ENCODE peak calls at places on chromosomes 7 and 10, in seven cellular contexts. One of them, this sample, is unnamed.

GRCh38 chr7:111051832-111052231 is 39.1 kb upstream of the LRRN3 start:
- DNase-seq in AG10803: no peak
- DNase-seq in cardiac muscle cell: no peak
- DNase-seq in colonic mucosa: no peak
- DNase-seq in endothelial cell: no peak
- DNase-seq in coronary artery: no peak
- DNase-seq in B cell: no peak
- DNase-seq in this sample: no peak

GRCh38 chr10:22475857-22476600 is 130.7 kb downstream of the SPAG6 start:
- DNase-seq in AG10803: no peak
- DNase-seq in B cell: peak; percentile 52
- DNase-seq in endothelial cell: peak; percentile 31
- DNase-seq in colonic mucosa: no peak
- DNase-seq in coronary artery: no peak
- DNase-seq in cardiac muscle cell: peak; percentile 47
- DNase-seq in this sample: peak; percentile 54

GRCh38 chr10:58585425-58585824 is 72.8 kb downstream of the BICC1 start:
- DNase-seq in cardiac muscle cell: no peak
- DNase-seq in endothelial cell: no peak
- DNase-seq in colonic mucosa: no peak
- DNase-seq in AG10803: no peak
- DNase-seq in B cell: no peak
- DNase-seq in coronary artery: no peak
- DNase-seq in this sample: no peak

GRCh38 chr7:69395072-69395714 is 203.1 kb upstream of the AUTS2 start:
- DNase-seq in cardiac muscle cell: no peak
- DNase-seq in AG10803: peak; percentile 97
- DNase-seq in B cell: no peak
- DNase-seq in endothelial cell: no peak
- DNase-seq in coronary artery: no peak
- DNase-seq in colonic mucosa: no peak
- DNase-seq in this sample: no peak

GRCh38 chr10:33638401-33638800 is 303.9 kb upstream of the NRP1 start:
- DNase-seq in B cell: no peak
- DNase-seq in AG10803: no peak
- DNase-seq in coronary artery: no peak
- DNase-seq in endothelial cell: no peak
- DNase-seq in colonic mucosa: no peak
- DNase-seq in cardiac muscle cell: no peak
- DNase-seq in this sample: no peak

GRCh38 chr7:18356195-18356645 is 139.3 kb upstream of the HDAC9 start:
- DNase-seq in colonic mucosa: no peak
- DNase-seq in coronary artery: no peak
- DNase-seq in endothelial cell: no peak
- DNase-seq in cardiac muscle cell: peak; percentile 28
- DNase-seq in AG10803: peak; percentile 48
- DNase-seq in B cell: peak; percentile 56
- DNase-seq in this sample: peak; percentile 31

GRCh38 chr10:32795598-32796183 is 162.3 kb downstream of the ITGB1 start:
- DNase-seq in colonic mucosa: no peak
- DNase-seq in cardiac muscle cell: peak; percentile 44
- DNase-seq in B cell: peak; percentile 47
- DNase-seq in AG10803: peak; percentile 34
- DNase-seq in coronary artery: no peak
- DNase-seq in endothelial cell: no peak
- DNase-seq in this sample: peak; percentile 18

GRCh38 chr7:131183611-131184119 is 144.0 kb upstream of the MKLN1 start:
- DNase-seq in cardiac muscle cell: no peak
- DNase-seq in endothelial cell: no peak
- DNase-seq in colonic mucosa: no peak
- DNase-seq in AG10803: peak; percentile 49
- DNase-seq in B cell: no peak
- DNase-seq in coronary artery: no peak
- DNase-seq in this sample: no peak

GRCh38 chr7:80884511-80885195 is 34.2 kb downstream of the SEMA3C start:
- DNase-seq in B cell: no peak
- DNase-seq in AG10803: peak; percentile 52
- DNase-seq in endothelial cell: no peak
- DNase-seq in colonic mucosa: no peak
- DNase-seq in coronary artery: no peak
- DNase-seq in cardiac muscle cell: no peak
- DNase-seq in this sample: no peak

GRCh38 chr7:74029094-74029785 is 1.3 kb downstream of the ELN start:
- DNase-seq in endothelial cell: no peak
- DNase-seq in coronary artery: peak; percentile 79
- DNase-seq in cardiac muscle cell: no peak
- DNase-seq in B cell: no peak
- DNase-seq in colonic mucosa: no peak
- DNase-seq in AG10803: no peak
- DNase-seq in this sample: no peak

GRCh38 chr7:85840532-85840931 is 653.7 kb upstream of the SEMA3D start:
- DNase-seq in B cell: no peak
- DNase-seq in colonic mucosa: no peak
- DNase-seq in cardiac muscle cell: no peak
- DNase-seq in coronary artery: no peak
- DNase-seq in endothelial cell: no peak
- DNase-seq in AG10803: peak; percentile 25
- DNase-seq in this sample: no peak

GRCh38 chr7:76073335-76073990 is 25.6 kb downstream of the MDH2 start:
- DNase-seq in coronary artery: no peak
- DNase-seq in AG10803: no peak
- DNase-seq in cardiac muscle cell: no peak
- DNase-seq in B cell: no peak
- DNase-seq in colonic mucosa: no peak
- DNase-seq in endothelial cell: peak; percentile 36
- DNase-seq in this sample: no peak

GRCh38 chr7:99170065-99170729 is 26.3 kb upstream of the SMURF1 start:
- DNase-seq in cardiac muscle cell: no peak
- DNase-seq in B cell: no peak
- DNase-seq in AG10803: no peak
- DNase-seq in colonic mucosa: no peak
- DNase-seq in coronary artery: no peak
- DNase-seq in endothelial cell: no peak
- DNase-seq in this sample: no peak

GRCh38 chr7:99173787-99174186 is 29.9 kb upstream of the SMURF1 start:
- DNase-seq in cardiac muscle cell: no peak
- DNase-seq in B cell: no peak
- DNase-seq in AG10803: no peak
- DNase-seq in colonic mucosa: no peak
- DNase-seq in endothelial cell: no peak
- DNase-seq in coronary artery: no peak
- DNase-seq in this sample: no peak

GRCh38 chr7:99170730-99171074 is 26.8 kb upstream of the SMURF1 start:
- DNase-seq in B cell: no peak
- DNase-seq in colonic mucosa: no peak
- DNase-seq in coronary artery: no peak
- DNase-seq in cardiac muscle cell: no peak
- DNase-seq in AG10803: no peak
- DNase-seq in endothelial cell: no peak
- DNase-seq in this sample: no peak

GRCh38 chr7:99167072-99167471 is 23.2 kb upstream of the SMURF1 start:
- DNase-seq in endothelial cell: no peak
- DNase-seq in B cell: no peak
- DNase-seq in cardiac muscle cell: no peak
- DNase-seq in colonic mucosa: no peak
- DNase-seq in coronary artery: no peak
- DNase-seq in AG10803: no peak
- DNase-seq in this sample: no peak

DNA sequence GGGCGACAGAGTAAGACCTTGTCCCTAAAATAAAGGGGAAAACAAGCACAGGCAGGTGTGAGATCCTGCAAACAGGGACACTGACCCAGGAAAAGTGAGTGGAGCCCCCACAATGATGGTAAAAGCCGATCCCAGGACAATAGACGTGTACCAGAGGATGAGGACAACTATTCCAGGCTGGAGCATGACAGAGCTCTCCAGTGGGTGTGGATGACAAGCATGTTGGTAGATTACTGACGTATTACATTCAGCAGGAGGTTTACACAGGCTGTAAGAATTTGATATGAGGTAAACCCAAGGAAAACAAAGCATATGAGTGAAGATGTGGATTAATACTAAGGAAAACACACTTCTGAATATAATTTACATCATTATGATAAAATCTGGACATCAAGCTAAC is 27.8 kb upstream of the SMURF1 start:
- DNase-seq in cardiac muscle cell: no peak
- DNase-seq in AG10803: no peak
- DNase-seq in endothelial cell: no peak
- DNase-seq in colonic mucosa: no peak
- DNase-seq in B cell: no peak
- DNase-seq in coronary artery: no peak
- DNase-seq in this sample: no peak
- TF ChIP-seq CTCF in cardiac muscle cell: no peak
- TF ChIP-seq CTCF in AG10803: no peak
- TF ChIP-seq CTCF in endothelial cell: no peak
- TF ChIP-seq CTCF in colonic mucosa: no peak
- TF ChIP-seq CTCF in B cell: no peak
- TF ChIP-seq CTCF in coronary artery: no peak
- TF ChIP-seq CTCF in this sample: no peak

GRCh38 chr10:21057436-21057835 is 160.3 kb upstream of the NEBL start:
- DNase-seq in colonic mucosa: no peak
- DNase-seq in cardiac muscle cell: no peak
- DNase-seq in coronary artery: no peak
- DNase-seq in endothelial cell: no peak
- DNase-seq in B cell: no peak
- DNase-seq in AG10803: no peak
- DNase-seq in this sample: no peak
- TF ChIP-seq CTCF in colonic mucosa: no peak
- TF ChIP-seq CTCF in cardiac muscle cell: no peak
- TF ChIP-seq CTCF in coronary artery: no peak
- TF ChIP-seq CTCF in endothelial cell: no peak
- TF ChIP-seq CTCF in B cell: no peak
- TF ChIP-seq CTCF in AG10803: no peak
- TF ChIP-seq CTCF in this sample: no peak

DNA sequence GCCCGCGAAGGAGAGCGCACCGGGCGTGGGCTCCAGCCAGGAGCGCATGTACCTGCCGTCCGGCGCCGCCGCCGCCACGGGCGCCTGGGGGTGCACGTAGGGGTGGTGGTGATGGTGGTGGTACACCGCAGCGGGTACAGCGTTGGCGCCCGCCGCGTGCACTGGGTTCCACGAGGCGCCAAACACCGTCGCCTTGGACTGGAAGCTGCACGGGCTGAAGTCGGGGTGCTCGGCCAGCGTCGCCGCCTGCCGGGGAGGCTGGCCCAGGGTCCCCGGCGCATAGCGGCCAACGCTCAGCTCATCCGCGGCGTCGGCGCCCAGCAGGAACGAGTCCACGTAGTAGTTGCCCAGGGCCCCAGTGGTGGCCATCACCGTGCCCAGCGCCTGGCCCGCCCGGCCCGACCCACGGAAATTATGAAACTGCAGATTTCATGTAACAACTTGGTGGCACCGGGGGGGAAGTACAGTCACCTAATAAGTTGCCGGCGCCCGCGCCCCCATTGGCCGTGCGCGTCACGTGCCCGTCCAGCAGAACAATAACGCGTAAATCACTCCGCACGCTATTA is at the start of gene HOXA9:
- DNase-seq in coronary artery: no peak
- DNase-seq in colonic mucosa: peak; percentile 90
- DNase-seq in endothelial cell: no peak
- DNase-seq in AG10803: peak; percentile 97
- DNase-seq in B cell: peak; percentile 35
- DNase-seq in cardiac muscle cell: no peak
- DNase-seq in this sample: no peak
- TF ChIP-seq CTCF in coronary artery: no peak
- TF ChIP-seq CTCF in colonic mucosa: no peak
- TF ChIP-seq CTCF in endothelial cell: no peak
- TF ChIP-seq CTCF in AG10803: no peak
- TF ChIP-seq CTCF in B cell: no peak
- TF ChIP-seq CTCF in cardiac muscle cell: no peak
- TF ChIP-seq CTCF in this sample: no peak

GRCh38 chr7:123748171-123748733 is 551 bp downstream of the WASL start:
- DNase-seq in coronary artery: peak; percentile 77
- DNase-seq in cardiac muscle cell: peak; percentile 47
- DNase-seq in endothelial cell: peak; percentile 48
- DNase-seq in B cell: peak; percentile 40
- DNase-seq in AG10803: peak; percentile 36
- DNase-seq in colonic mucosa: peak; percentile 53
- DNase-seq in this sample: peak; percentile 47

GRCh38 chr7:123748734-123749536 is at the start of gene WASL:
- DNase-seq in B cell: peak; percentile 95
- DNase-seq in AG10803: peak; percentile 91
- DNase-seq in colonic mucosa: peak; percentile 91
- DNase-seq in cardiac muscle cell: peak; percentile 95
- DNase-seq in endothelial cell: peak; percentile 96
- DNase-seq in coronary artery: peak; percentile 93
- DNase-seq in this sample: peak; percentile 90

GRCh38 chr7:123750389-123751230 is 1.8 kb upstream of the WASL start:
- DNase-seq in coronary artery: no peak
- DNase-seq in B cell: no peak
- DNase-seq in AG10803: no peak
- DNase-seq in endothelial cell: no peak
- DNase-seq in colonic mucosa: no peak
- DNase-seq in cardiac muscle cell: no peak
- DNase-seq in this sample: no peak

GRCh38 chr7:123747620-123748141 is 1.1 kb downstream of the WASL start:
- DNase-seq in cardiac muscle cell: peak; percentile 88
- DNase-seq in endothelial cell: peak; percentile 56
- DNase-seq in AG10803: peak; percentile 84
- DNase-seq in colonic mucosa: peak; percentile 81
- DNase-seq in coronary artery: peak; percentile 78
- DNase-seq in B cell: peak; percentile 14
- DNase-seq in this sample: peak; percentile 22

GRCh38 chr7:123749537-123749857 is 694 bp upstream of the WASL start:
- DNase-seq in colonic mucosa: peak; percentile 68
- DNase-seq in B cell: no peak
- DNase-seq in endothelial cell: no peak
- DNase-seq in cardiac muscle cell: no peak
- DNase-seq in AG10803: peak; percentile 64
- DNase-seq in coronary artery: no peak
- DNase-seq in this sample: no peak
- TF ChIP-seq CTCF in colonic mucosa: no peak
- TF ChIP-seq CTCF in B cell: no peak
- TF ChIP-seq CTCF in endothelial cell: no peak
- TF ChIP-seq CTCF in cardiac muscle cell: peak; percentile 6
- TF ChIP-seq CTCF in AG10803: no peak
- TF ChIP-seq CTCF in coronary artery: no peak
- TF ChIP-seq CTCF in this sample: no peak

DNA sequence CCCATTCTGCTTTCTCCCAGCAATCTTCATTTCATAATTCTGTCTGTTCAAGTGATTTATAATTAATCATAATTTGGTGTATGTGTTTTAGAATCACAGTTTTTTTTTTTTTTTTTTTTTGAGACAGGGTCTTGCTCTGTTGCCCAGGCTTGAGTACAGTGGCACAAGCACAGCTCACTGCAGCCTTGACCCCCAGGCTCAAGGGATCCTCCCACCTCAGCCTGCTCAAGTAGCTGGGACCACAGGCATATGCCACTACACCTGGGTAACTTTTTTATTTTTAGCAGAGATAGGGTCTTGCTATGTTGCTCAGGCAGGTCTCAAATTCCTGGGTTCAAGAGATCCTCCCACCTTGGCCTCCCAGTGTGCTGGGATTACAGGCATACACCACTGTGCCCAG is 49.2 kb upstream of the PLA2G12B start:
- DNase-seq in endothelial cell: no peak
- DNase-seq in cardiac muscle cell: no peak
- DNase-seq in AG10803: no peak
- DNase-seq in coronary artery: no peak
- DNase-seq in B cell: no peak
- DNase-seq in colonic mucosa: no peak
- DNase-seq in this sample: no peak
- TF ChIP-seq CTCF in endothelial cell: no peak
- TF ChIP-seq CTCF in cardiac muscle cell: no peak
- TF ChIP-seq CTCF in AG10803: no peak
- TF ChIP-seq CTCF in coronary artery: no peak
- TF ChIP-seq CTCF in B cell: no peak
- TF ChIP-seq CTCF in colonic mucosa: no peak
- TF ChIP-seq CTCF in this sample: no peak